ENCODE peak calls at places on chromosomes 6 and 20, in eight cellular contexts. U, G, V, R, A, J, B and H are unnamed samples.

GRCh38 chr6:125593746-125594145 is 155.7 kb upstream of the HEY2 start:
- DNase-seq in U (no peak), G (no peak), V (no peak), R (no peak), A (no peak), J (no peak), B (no peak), H (no peak)

GRCh38 chr6:235763-236360 is 56.4 kb upstream of the DUSP22 start:
- DNase-seq in U (peak), G (no peak), V (no peak), R (no peak), A (peak), J (no peak), B (peak), H (no peak)

GRCh38 chr6:63389191-63389844 is 69.5 kb upstream of the LGSN start:
- DNase-seq in U (no peak), G (no peak), V (no peak), R (no peak), A (no peak), J (no peak), B (no peak), H (no peak)

GRCh38 chr20:23641936-23642751 is 4.4 kb upstream of the CST3 start:
- DNase-seq in U (peak), G (no peak), V (peak), R (no peak), A (peak), J (peak), B (no peak), H (peak)

GRCh38 chr20:33893314-33893713 is 82.2 kb downstream of the CHMP4B start:
- DNase-seq in U (no peak), G (no peak), V (no peak), R (no peak), A (peak), J (no peak), B (no peak), H (peak)

GRCh38 chr20:53294804-53295203 is 298.8 kb downstream of the ZNF217 start:
- DNase-seq in U (no peak), G (no peak), V (no peak), R (no peak), A (peak), J (no peak), B (no peak), H (peak)

GRCh38 chr20:50831605-50832004 is 36.7 kb downstream of the BCAS4 start:
- DNase-seq in U (no peak), G (peak), V (no peak), R (no peak), A (no peak), J (no peak), B (no peak), H (no peak)

GRCh38 chr6:47733879-47734558 is 35.6 kb downstream of the ADGRF4 start:
- DNase-seq in U (no peak), G (no peak), V (no peak), R (no peak), A (peak), J (no peak), B (peak), H (no peak)

GRCh38 chr6:31541059-31541657 is 645 bp downstream of the DDX39B start:
- DNase-seq in U (peak), G (no peak), V (peak), R (no peak), A (peak), J (no peak), B (no peak), H (no peak)

GRCh38 chr20:50226093-50226974 is 35.7 kb downstream of the CEBPB start:
- DNase-seq in U (peak), G (no peak), V (no peak), R (no peak), A (peak), J (no peak), B (no peak), H (peak)

GRCh38 chr20:19254956-19255355 is 42.5 kb downstream of the SLC24A3 start:
- DNase-seq in U (no peak), G (no peak), V (no peak), R (no peak), A (peak), J (no peak), B (no peak), H (no peak)